ENCODE peak calls at places on chromosomes 6 and 20, in five cellular contexts. K, J, B, D and E are unnamed samples.

GRCh38 chr6:27111743-27112142 is 135.8 kb upstream of the PRSS16 start:
- DNase-seq in D (no peak), B (no peak), J (no peak), K (peak; percentile 48), E (no peak)

GRCh38 chr6:34695729-34696188 is 808 bp downstream of the ILRUN start:
- DNase-seq in B (no peak), J (no peak), K (no peak), D (no peak), E (no peak)

GRCh38 chr6:64727075-64727474 is 980.0 kb downstream of the EYS start:
- DNase-seq in B (no peak), K (no peak), D (no peak), J (no peak), E (no peak)

GRCh38 chr6:44217332-44218143 is 812 bp downstream of the MYMX start:
- DNase-seq in J (peak; percentile 14), D (no peak), K (peak; percentile 35), B (no peak), E (no peak)

GRCh38 chr6:108764580-108764950 is 83.7 kb upstream of the ARMC2 start:
- DNase-seq in K (no peak), D (no peak), B (no peak), J (no peak), E (no peak)

GRCh38 chr6:71258078-71258866 is 30.3 kb upstream of the OGFRL1 start:
- DNase-seq in B (no peak), D (no peak), J (no peak), K (no peak), E (no peak)

GRCh38 chr6:28511628-28512300 is 3.8 kb downstream of the GPX6 start:
- DNase-seq in D (no peak), K (no peak), J (no peak), B (no peak), E (no peak)

GRCh38 chr6:132812255-132812732 is 2.1 kb upstream of the RPS12 start:
- DNase-seq in J (peak; percentile 66), D (no peak), B (no peak), K (no peak), E (peak; percentile 44)

GRCh38 chr6:143721642-143722041 is 43.9 kb downstream of the PHACTR2 start:
- DNase-seq in K (no peak), J (no peak), D (no peak), B (no peak), E (no peak)

GRCh38 chr20:14383326-14383725 is 45.9 kb upstream of the FLRT3 start:
- DNase-seq in K (no peak), B (no peak), D (no peak), J (no peak), E (no peak)

GRCh38 chr6:79586548-79586947 is 44.6 kb upstream of the SH3BGRL2 start:
- DNase-seq in D (peak; percentile 2), B (no peak), K (peak; percentile 68), J (peak; percentile 45), E (peak; percentile 65)

GRCh38 chr6:154705471-154706113 is 27.6 kb upstream of the SCAF8 start:
- DNase-seq in B (no peak), D (peak; percentile 67), J (no peak), K (peak; percentile 8), E (no peak)

GRCh38 chr6:11848852-11849731 is 70.5 kb upstream of the ADTRP start:
- DNase-seq in B (no peak), J (peak; percentile 42), K (no peak), D (no peak), E (no peak)

GRCh38 chr6:127484207-127484858 is 25.1 kb upstream of the KIAA0408 start:
- DNase-seq in B (no peak), K (no peak), J (peak; percentile 70), D (no peak), E (peak; percentile 65)

GRCh38 chr6:110188791-110189190 is 8.6 kb downstream of the CDC40 start:
- DNase-seq in K (no peak), D (no peak), B (no peak), J (peak; percentile 31), E (no peak)

GRCh38 chr6:31659649-31660223 is 842 bp downstream of the C6orf47 start:
- DNase-seq in B (no peak), K (no peak), D (no peak), J (peak; percentile 23), E (peak; percentile 52)

GRCh38 chr20:51500311-51500710 is 42.2 kb downstream of the NFATC2 start:
- DNase-seq in J (no peak), K (no peak), D (no peak), B (no peak), E (no peak)

GRCh38 chr20:5195655-5196054 is 68.8 kb downstream of the CDS2 start:
- DNase-seq in K (no peak), J (peak; percentile 77), B (no peak), D (no peak), E (peak; percentile 50)

GRCh38 chr6:137571854-137572253 is 77.7 kb upstream of the OLIG3 start:
- DNase-seq in K (peak; percentile 56), B (peak; percentile 36), J (peak; percentile 13), D (peak; percentile 56), E (peak; percentile 19)

GRCh38 chr6:43285832-43286231 is 12.2 kb upstream of the SLC22A7 start:
- DNase-seq in B (no peak), K (no peak), J (no peak), D (no peak), E (no peak)

GRCh38 chr20:371755-372542 is 8.6 kb upstream of the TRIB3 start:
- DNase-seq in K (peak; percentile 69), B (no peak), J (peak; percentile 88), D (peak; percentile 45), E (peak; percentile 94)

GRCh38 chr6:151029976-151030375 is 164.5 kb downstream of the MTHFD1L start:
- DNase-seq in J (no peak), D (no peak), K (no peak), B (no peak), E (no peak)

GRCh38 chr20:52313335-52313963 is 121.9 kb upstream of the ZFP64 start:
- DNase-seq in J (peak; percentile 35), K (peak; percentile 71), B (peak; percentile 27), D (no peak), E (peak; percentile 64)

GRCh38 chr20:10263385-10264165 is 44.9 kb downstream of the SNAP25 start:
- DNase-seq in K (no peak), J (peak; percentile 4), B (no peak), D (no peak), E (peak; percentile 57)

GRCh38 chr20:4156411-4156810 is 141.1 kb upstream of the RNF24 start:
- DNase-seq in K (no peak), B (no peak), D (no peak), J (no peak), E (no peak)

GRCh38 chr6:152146385-152146784 is 338.9 kb downstream of the ESR1 start:
- DNase-seq in J (peak; percentile 91), D (no peak), B (no peak), K (no peak), E (peak; percentile 71)

GRCh38 chr20:4282550-4282949 is 267.2 kb upstream of the RNF24 start:
- DNase-seq in B (no peak), J (no peak), D (no peak), K (no peak), E (no peak)

GRCh38 chr20:50744143-50744792 is 12.9 kb downstream of the PARD6B start:
- DNase-seq in B (no peak), K (peak; percentile 95), J (peak; percentile 88), D (peak; percentile 81), E (peak; percentile 96)

GRCh38 chr6:157219201-157220200 is 103.8 kb downstream of the TMEM242 start:
- DNase-seq in B (no peak), J (peak; percentile 63), K (peak; percentile 65), D (no peak), E (peak; percentile 36)

GRCh38 chr6:30763618-30764489 is 19.5 kb upstream of the IER3 start:
- DNase-seq in B (no peak), K (peak; percentile 97), J (peak; percentile 54), D (peak; percentile 41), E (peak; percentile 41)

GRCh38 chr20:24499472-24499871 is 30.0 kb downstream of the SYNDIG1 start:
- DNase-seq in B (no peak), D (no peak), J (no peak), K (no peak), E (no peak)
- H3K36me3 ChIP-seq in B (no peaks in the 10 kb centered on the region), D (no peaks in the 10 kb centered on the region), J (no peaks in the 10 kb centered on the region), K (no peaks in the 10 kb centered on the region), E (no peaks in the 10 kb centered on the region)

DNA sequence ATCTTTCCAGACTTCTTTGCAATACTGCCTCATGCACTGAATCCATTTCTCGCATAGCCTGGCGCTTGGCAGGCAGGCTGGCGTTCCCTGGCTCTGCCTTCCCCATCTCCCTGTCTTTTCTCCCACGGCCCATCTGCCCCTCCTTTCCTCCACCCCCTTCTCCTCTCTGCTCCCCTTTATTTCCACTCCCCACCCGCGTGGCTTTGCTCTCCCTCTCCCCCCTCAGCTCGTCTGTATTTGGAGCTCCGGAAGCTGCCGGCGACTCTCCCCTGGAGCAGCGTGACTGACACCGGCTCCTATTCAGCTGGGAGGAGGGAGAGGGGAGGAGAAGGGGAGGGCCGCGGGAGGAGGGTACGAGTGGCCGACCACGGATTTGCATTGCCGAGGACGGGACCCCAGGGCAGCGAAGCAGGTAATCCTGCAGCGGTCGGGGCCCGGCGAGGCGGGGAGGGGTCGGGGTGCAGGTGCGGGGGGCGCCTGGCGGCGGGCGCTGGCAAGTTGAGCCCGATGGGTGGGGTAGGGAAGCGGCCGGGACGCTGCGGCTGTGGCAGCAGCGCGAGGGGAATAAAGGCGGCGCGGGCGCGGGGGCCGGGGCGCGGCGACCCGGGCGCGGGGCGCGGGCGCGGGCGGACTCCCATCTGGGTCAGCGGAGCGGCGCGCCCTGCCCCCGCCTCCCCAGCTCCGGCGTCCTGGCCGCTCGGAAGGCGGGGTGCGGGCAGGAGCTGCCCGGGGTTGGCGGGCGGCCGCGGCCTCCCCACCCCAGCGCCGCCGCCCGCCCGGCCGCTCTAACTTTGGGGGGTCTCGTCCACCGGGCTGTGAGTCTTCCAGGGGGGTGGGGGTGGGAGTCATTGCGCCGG is at the start of gene CAP2:
- DNase-seq in B (peak; percentile 75), J (peak; percentile 59), K (peak; percentile 93), D (peak; percentile 23), E (peak; percentile 75)
- H4K8ac ChIP-seq in B (no peak within 1 kb of the TSS), J (peak within 1 kb of the TSS; percentile 11), K (peak within 1 kb of the TSS; percentile 100), D (peak within 1 kb of the TSS; percentile 92), E (peak within 1 kb of the TSS; percentile 69)

DNA sequence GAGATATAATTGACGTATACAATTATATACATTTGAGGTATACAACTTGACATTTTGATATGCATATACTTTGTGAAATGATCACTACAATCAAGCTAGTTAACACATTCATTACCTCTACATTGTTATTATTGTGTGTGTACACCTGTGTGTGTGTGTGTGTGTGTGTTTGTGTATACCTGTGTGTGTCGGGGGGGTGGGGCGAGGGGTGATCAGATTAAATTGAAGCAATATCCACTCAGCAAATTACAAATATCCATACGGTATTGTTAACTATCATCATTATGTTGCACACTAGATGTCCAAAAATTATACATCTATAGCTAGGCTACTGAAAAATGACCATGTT is 1.9 kb downstream of the RHAG start:
- DNase-seq in B (no peak), J (no peak), D (no peak), K (no peak), E (no peak)
- H3K36me3 ChIP-seq in B (no peaks in the 10 kb centered on the region), J (no peaks in the 10 kb centered on the region), D (no peaks in the 10 kb centered on the region), K (no peaks in the 10 kb centered on the region), E (no peaks in the 10 kb centered on the region)

GRCh38 chr6:57316581-57317059 is 810 bp upstream of the PRIM2 start:
- DNase-seq in K (peak; percentile 95), D (peak; percentile 92), J (peak; percentile 92), B (peak; percentile 84), E (peak; percentile 93)

GRCh38 chr6:57313009-57313408 is 4.4 kb upstream of the PRIM2 start:
- DNase-seq in D (no peak), J (no peak), K (no peak), B (no peak), E (no peak)

GRCh38 chr6:57315851-57316250 is 1.6 kb upstream of the PRIM2 start:
- DNase-seq in K (no peak), B (no peak), D (no peak), J (no peak), E (no peak)

GRCh38 chr6:57313711-57314471 is 3.5 kb upstream of the PRIM2 start:
- DNase-seq in D (no peak), B (no peak), K (no peak), J (peak; percentile 98), E (peak; percentile 94)

GRCh38 chr6:57317060-57317943 is at the start of gene PRIM2:
- DNase-seq in K (peak; percentile 94), B (peak; percentile 56), J (peak; percentile 76), D (peak; percentile 90), E (peak; percentile 84)
- H4K8ac ChIP-seq in K (peak within 1 kb of the TSS; percentile 86), B (peak within 1 kb of the TSS; percentile 45), J (peak within 1 kb of the TSS; percentile 42), D (peak within 1 kb of the TSS; percentile 68), E (peak within 1 kb of the TSS; percentile 59)